ENCODE peak calls at places on chromosomes 4 and X, in nine cellular contexts. G, R, K, W, Z, M, Y, Q and X are unnamed samples.

GRCh38 chr4:100288167-100288566 is 97.9 kb upstream of the DDIT4L start:
- DNase-seq in M (no peak), Y (no peak), Z (no peak), K (no peak), Q (no peak), R (no peak), W (no peak), G (no peak), X (no peak)

GRCh38 chr4:75940692-75941253 is at the start of gene NAAA:
- DNase-seq in Y (peak; percentile 84), M (peak; percentile 61), R (peak; percentile 69), G (peak; percentile 63), Q (peak; percentile 51), Z (peak; percentile 47), K (peak; percentile 75), W (peak; percentile 76), X (peak; percentile 17)

GRCh38 chrX:150572206-150572605 is 3.8 kb downstream of the MTM1 start:
- DNase-seq in Z (no peak), M (no peak), Y (no peak), K (no peak), G (no peak), R (no peak), Q (no peak), W (no peak), X (no peak)

GRCh38 chr4:152244659-152245058 is 291.2 kb downstream of the FBXW7 start:
- DNase-seq in W (no peak), K (no peak), Z (no peak), M (no peak), G (no peak), Y (no peak), R (no peak), Q (no peak), X (no peak)

GRCh38 chr4:165508372-165509120 is 129.7 kb downstream of the CPE start:
- DNase-seq in W (no peak), Z (no peak), Q (no peak), K (no peak), M (no peak), Y (no peak), R (no peak), G (no peak), X (no peak)

GRCh38 chrX:73826996-73827395 is 264.0 kb downstream of the CHIC1 start:
- DNase-seq in R (no peak), M (no peak), Z (no peak), K (no peak), Q (no peak), G (no peak), W (no peak), Y (no peak), X (no peak)

GRCh38 chr4:151195801-151196200 is 81.2 kb upstream of the PRSS48 start:
- DNase-seq in Y (no peak), G (no peak), W (no peak), R (no peak), Z (no peak), Q (no peak), K (no peak), M (no peak), X (no peak)

GRCh38 chr4:184306470-184306869 is 88.8 kb upstream of the ENPP6 start:
- DNase-seq in Q (no peak), G (no peak), W (no peak), R (no peak), Y (no peak), K (no peak), Z (no peak), M (no peak), X (no peak)

GRCh38 chr4:53943345-53944085 is 120.9 kb downstream of the CHIC2 start:
- DNase-seq in M (no peak), Y (no peak), W (no peak), G (no peak), Q (peak; percentile 85), Z (no peak), K (no peak), R (no peak), X (no peak)